ENCODE peak calls at places on chromosomes 5 and 9, in seven cellular contexts. D is stomach, V is K562, X is heart left ventricle, I is A549, N is transverse colon, B is IMR-90. A is an unnamed sample. For H3K4me1, the result is how much of the 10 kb centered on the place peaks cover.

GRCh38 chr5:107672212-107673105 is 1.7 kb upstream of the EFNA5 start:
- DNase-seq in D (peak), V (peak), X (peak), I (peak), N (peak), B (peak), A (no peak)

GRCh38 chr5:64831996-64832395 is 63.3 kb downstream of the CWC27 start:
- DNase-seq in D (no peak), V (no peak), X (no peak), I (no peak), N (no peak), B (no peak), A (no peak)

GRCh38 chr9:85727500-85727899 is 14.3 kb downstream of the AGTPBP1 start:
- DNase-seq in D (no peak), V (no peak), X (no peak), I (no peak), N (no peak), B (no peak), A (no peak)

GRCh38 chr5:43000198-43000840 is 39.8 kb downstream of the ANXA2R start:
- DNase-seq in D (no peak), V (no peak), X (no peak), I (no peak), N (no peak), B (peak), A (no peak)

GRCh38 chr9:20624201-20625002 is 2.1 kb upstream of the MLLT3 start:
- DNase-seq in D (peak), V (peak), X (peak), I (peak), N (peak), B (peak), A (peak)

GRCh38 chr5:14343376-14343775 is 200.2 kb downstream of the TRIO start:
- DNase-seq in D (no peak), V (no peak), X (no peak), I (no peak), N (no peak), B (no peak), A (no peak)

GRCh38 chr5:122142480-122142879 is 13.1 kb downstream of the ZNF474 start:
- DNase-seq in D (no peak), V (peak), X (no peak), I (no peak), N (no peak), B (peak), A (no peak)

GRCh38 chr5:72248352-72249032 is 71.5 kb downstream of the MRPS27 start:
- DNase-seq in D (no peak), V (peak), X (peak), I (peak), N (peak), B (peak), A (peak)

GRCh38 chr5:6652025-6652424 is 18.8 kb downstream of the SRD5A1 start:
- DNase-seq in D (no peak), V (no peak), X (no peak), I (no peak), N (peak), B (no peak), A (no peak)

GRCh38 chr5:150595466-150596031 is 44.9 kb upstream of the SYNPO start:
- DNase-seq in D (no peak), V (peak), X (peak), I (no peak), N (no peak), B (no peak), A (no peak)

GRCh38 chr9:120927125-120928014 is 774 bp upstream of the TRAF1 start:
- DNase-seq in D (no peak), V (no peak), X (no peak), I (no peak), N (no peak), B (no peak), A (no peak)
- H3K4me1 ChIP-seq in D (half or more), V (under half), X (under half), I (under half), N (under half), B (under half), A (under half)

DNA sequence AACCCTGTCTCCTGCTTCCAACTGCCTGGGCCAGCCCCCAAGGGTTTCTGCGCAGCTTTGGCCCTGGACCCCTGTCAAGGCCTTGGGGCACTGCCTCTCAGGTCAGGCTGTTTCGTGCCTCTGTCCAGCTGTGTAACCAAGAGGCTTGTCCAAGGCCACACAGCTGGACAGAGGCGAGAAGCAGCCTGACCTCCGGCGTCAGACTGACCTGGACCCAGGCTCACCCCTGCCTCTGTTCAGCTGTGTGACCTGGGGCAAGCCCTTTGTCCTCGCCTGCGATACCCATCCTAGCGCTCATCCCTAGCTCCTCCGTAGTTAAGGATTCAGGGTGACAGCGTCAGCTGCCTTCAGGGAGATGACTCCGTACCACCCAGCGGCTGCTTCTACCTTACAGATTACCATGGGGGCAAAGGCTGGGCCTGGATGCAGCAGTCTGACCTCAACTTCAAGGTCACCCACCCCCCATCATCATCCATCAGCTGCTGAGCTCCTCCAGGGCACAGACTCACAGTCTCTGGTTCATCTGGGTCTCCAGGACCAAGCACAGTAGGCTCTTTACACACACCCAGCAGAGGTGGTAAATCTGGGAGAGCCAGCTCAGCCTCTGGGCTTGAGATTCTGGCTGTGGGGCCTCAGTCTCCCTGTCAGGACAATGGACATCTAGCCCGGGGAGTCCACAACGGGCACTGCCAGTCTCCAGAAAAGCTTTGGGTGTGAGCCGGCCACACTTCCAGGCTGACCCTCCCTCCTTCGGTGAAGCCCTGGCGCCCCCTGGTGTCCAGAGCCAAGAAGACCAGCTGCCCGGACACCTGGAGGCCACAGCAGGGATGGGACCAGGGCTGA is 7.9 kb downstream of the AK1 start:
- DNase-seq in D (peak), V (peak), X (peak), I (peak), N (peak), B (peak), A (peak)
- TF ChIP-seq POLR2A in D (no peak), V (no peak), X (no peak), I (no peak), N (no peak), B (peak), A (no peak)

GRCh38 chr9:109473329-109473728 is 24.8 kb downstream of the PTPN3 start:
- DNase-seq in D (no peak), V (no peak), X (peak), I (no peak), N (no peak), B (no peak), A (no peak)
- H3K4me1 ChIP-seq in D (under half), V (under half), X (under half), I (half or more), N (under half), B (under half), A (half or more)

GRCh38 chr5:149580808-149581191 is 498 bp upstream of the ARHGEF37 start:
- DNase-seq in D (no peak), V (no peak), X (no peak), I (no peak), N (no peak), B (no peak), A (no peak)

GRCh38 chr5:149581931-149582768 is 852 bp downstream of the ARHGEF37 start:
- DNase-seq in D (peak), V (no peak), X (peak), I (no peak), N (peak), B (no peak), A (no peak)

GRCh38 chr5:149583394-149583793 is 2.1 kb downstream of the ARHGEF37 start:
- DNase-seq in D (peak), V (no peak), X (no peak), I (no peak), N (peak), B (no peak), A (peak)

GRCh38 chr5:149578896-149579295 is 2.4 kb upstream of the ARHGEF37 start:
- DNase-seq in D (no peak), V (no peak), X (no peak), I (no peak), N (no peak), B (no peak), A (no peak)

DNA sequence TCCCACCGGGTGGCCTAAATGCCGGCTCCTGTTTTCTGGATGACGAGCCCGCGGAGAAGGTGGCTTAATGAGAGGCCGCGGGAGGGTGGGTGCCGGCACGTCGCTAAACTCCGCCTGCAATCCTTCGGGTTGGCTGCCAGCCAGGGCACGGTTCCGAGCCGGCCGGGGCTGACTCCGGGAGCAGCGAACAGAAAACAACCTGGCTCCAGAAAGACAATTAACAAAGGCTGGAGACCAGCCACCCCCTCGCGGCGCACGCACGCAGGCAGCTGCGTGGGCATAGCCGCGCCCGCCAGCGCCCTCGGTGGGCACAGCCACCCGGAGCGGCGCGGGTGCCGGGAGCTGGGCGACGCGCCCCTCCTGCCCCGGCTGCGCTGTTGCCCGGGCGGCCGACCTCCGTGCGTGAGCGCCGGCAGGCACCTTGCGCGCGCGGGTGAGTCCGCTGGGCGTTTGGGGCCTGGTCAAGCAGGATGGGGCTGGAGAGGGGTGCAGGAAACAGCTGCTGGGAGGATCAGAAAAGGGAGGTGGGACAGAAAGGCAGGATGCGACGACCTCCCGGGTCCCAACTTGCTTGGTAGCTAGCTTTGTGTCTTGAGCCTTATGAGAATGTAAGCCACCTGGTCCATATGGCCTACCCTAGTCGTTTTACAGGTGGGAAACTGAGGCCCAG is at the start of gene ARHGEF37:
- DNase-seq in D (peak), V (no peak), X (peak), I (no peak), N (peak), B (no peak), A (peak)
- TF ChIP-seq POLR2A in D (no peak), V (no peak), X (peak), I (peak), N (peak), B (no peak), A (peak)

DNA sequence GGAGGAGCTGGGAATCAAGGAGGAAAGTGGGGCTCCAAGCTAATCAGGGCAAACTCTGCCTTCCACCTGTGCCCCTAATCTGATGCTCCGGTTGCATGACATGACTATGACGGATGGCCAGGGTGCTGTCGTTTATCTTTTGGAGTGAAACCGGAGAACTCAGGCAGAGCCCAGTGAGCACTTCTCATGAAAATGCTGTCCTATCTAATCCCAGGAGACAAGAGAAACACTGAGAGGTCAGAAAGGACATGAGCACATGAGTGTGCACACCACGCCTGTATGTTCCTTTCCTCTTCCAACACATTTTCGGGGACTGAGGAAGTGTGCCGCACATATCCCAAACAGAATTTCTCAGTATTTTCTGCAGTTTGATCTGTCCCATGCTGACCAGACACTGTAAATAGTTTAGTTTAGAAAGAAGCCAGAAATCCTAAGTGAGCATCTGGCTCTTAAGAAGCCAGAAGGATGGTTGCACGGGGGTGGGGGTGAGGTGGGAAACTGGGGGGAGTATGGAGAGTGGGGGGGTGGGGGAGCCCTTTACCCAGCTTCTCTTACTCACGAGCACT is 217.1 kb downstream of the TSSK1B start:
- DNase-seq in D (no peak), V (no peak), X (no peak), I (no peak), N (no peak), B (no peak), A (no peak)
- H3K4me1 ChIP-seq in D (under half), V (under half), X (under half), I (under half), N (under half), B (under half), A (under half)

DNA sequence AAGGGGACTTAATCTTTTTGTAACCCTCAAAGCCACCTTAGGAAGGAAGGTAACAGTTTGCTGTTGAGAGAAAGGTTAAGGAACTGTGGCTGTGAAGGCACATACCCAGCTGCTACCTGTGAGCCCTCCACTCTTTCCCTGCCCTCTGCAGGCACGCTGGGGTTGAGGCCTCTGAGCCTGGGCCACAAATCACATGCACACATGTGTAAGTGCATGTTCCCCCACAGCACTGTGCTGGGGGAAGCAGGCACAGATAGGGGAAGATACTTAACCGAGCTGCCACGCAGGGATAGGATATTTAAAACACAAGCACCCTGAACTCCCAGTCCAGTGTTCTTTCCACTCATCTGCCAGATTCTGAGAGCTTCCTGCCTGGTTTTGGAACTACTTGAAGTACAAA is 18.1 kb downstream of the LARP1 start:
- DNase-seq in D (no peak), V (no peak), X (no peak), I (no peak), N (no peak), B (no peak), A (no peak)
- TF ChIP-seq POLR2A in D (no peak), V (no peak), X (no peak), I (no peak), N (no peak), B (no peak), A (no peak)

GRCh38 chr9:92724528-92725265 is 39.9 kb downstream of the BICD2 start:
- DNase-seq in D (peak), V (no peak), X (no peak), I (no peak), N (no peak), B (no peak), A (no peak)
- H3K4me1 ChIP-seq in D (under half), V (under half), X (under half), I (under half), N (under half), B (under half), A (under half)

GRCh38 chr9:92406506-92406905 is 2.1 kb upstream of the OGN start:
- DNase-seq in D (no peak), V (peak), X (no peak), I (no peak), N (peak), B (no peak), A (peak)
- TF ChIP-seq POLR2A in D (no peak), V (no peak), X (peak), I (no peak), N (no peak), B (no peak), A (no peak)

DNA sequence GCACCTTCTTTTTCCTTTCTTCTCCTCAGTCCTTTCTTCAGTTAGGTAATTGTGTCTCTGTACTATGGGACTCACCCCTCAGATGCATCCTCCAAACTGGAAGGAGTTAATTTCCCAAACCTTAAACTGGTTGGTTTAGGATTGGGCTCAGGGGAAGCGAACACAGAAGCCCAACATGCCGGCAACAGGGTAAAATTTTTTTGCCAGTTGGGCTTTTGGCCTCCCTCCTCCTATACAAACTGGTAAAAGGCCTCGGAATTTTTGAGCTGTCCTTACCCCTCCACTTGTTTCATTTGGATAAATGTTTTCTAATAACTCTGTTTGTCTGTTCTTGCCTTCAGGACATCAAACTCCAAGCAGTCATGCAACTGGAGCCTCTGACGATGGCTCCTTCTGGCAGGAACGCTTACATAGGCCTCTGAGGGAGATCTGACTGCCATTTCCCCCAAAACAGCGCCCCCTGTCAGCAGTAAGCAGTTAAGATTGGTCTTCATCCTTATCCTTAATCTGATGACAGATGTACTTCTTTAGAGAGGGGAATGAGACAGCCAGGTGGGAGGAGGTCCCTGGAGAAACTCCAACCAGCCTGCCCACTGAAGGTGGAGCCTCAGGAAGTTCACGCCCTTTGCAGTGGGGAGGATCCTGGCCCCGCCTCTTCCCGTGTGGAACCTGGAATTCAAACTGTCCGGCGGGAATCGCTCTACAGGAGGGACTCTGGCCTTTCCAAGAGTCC is 57.8 kb upstream of the SPINK5 start:
- DNase-seq in D (no peak), V (peak), X (no peak), I (no peak), N (no peak), B (peak), A (no peak)
- H3K4me1 ChIP-seq in D (under half), V (under half), X (under half), I (under half), N (under half), B (under half), A (under half)